ENCODE peak calls at places on chromosome 3, in ten cellular contexts. One of them, this sample, is unnamed. For H3K36me3, the result is how much of the 10 kb centered on the place peaks cover.

GRCh38 chr3:6807967-6808588 is 52.8 kb upstream of the GRM7 start:
- DNase-seq in transverse colon: no peak
- DNase-seq in stomach: no peak
- DNase-seq in CD8-positive, alpha-beta T cell: no peak
- DNase-seq in left ventricle myocardium inferior: no peak
- DNase-seq in cardiac muscle cell: no peak
- DNase-seq in heart left ventricle: no peak
- DNase-seq in BJ: no peak
- DNase-seq in HepG2: no peak
- DNase-seq in H1: no peak
- DNase-seq in this sample: no peak

GRCh38 chr3:188533612-188534357 is 379.8 kb downstream of the LPP start:
- DNase-seq in transverse colon: no peak
- DNase-seq in stomach: no peak
- DNase-seq in CD8-positive, alpha-beta T cell: no peak
- DNase-seq in left ventricle myocardium inferior: no peak
- DNase-seq in cardiac muscle cell: no peak
- DNase-seq in heart left ventricle: no peak
- DNase-seq in BJ: no peak
- DNase-seq in HepG2: no peak
- DNase-seq in H1: no peak
- DNase-seq in this sample: no peak

GRCh38 chr3:53495518-53496501 is 1.4 kb downstream of the CACNA1D start:
- DNase-seq in transverse colon: peak
- DNase-seq in stomach: peak
- DNase-seq in CD8-positive, alpha-beta T cell: no peak
- DNase-seq in left ventricle myocardium inferior: no peak
- DNase-seq in cardiac muscle cell: no peak
- DNase-seq in heart left ventricle: no peak
- DNase-seq in BJ: no peak
- DNase-seq in HepG2: no peak
- DNase-seq in H1: no peak
- DNase-seq in this sample: peak

GRCh38 chr3:24773798-24774197 is 279.1 kb upstream of the THRB start:
- DNase-seq in transverse colon: peak
- DNase-seq in stomach: peak
- DNase-seq in CD8-positive, alpha-beta T cell: no peak
- DNase-seq in left ventricle myocardium inferior: peak
- DNase-seq in cardiac muscle cell: peak
- DNase-seq in heart left ventricle: peak
- DNase-seq in BJ: peak
- DNase-seq in HepG2: peak
- DNase-seq in H1: peak
- DNase-seq in this sample: peak

GRCh38 chr3:141648055-141648910 is 89.8 kb upstream of the RNF7 start:
- DNase-seq in transverse colon: no peak
- DNase-seq in stomach: no peak
- DNase-seq in CD8-positive, alpha-beta T cell: peak
- DNase-seq in left ventricle myocardium inferior: no peak
- DNase-seq in cardiac muscle cell: no peak
- DNase-seq in heart left ventricle: no peak
- DNase-seq in BJ: no peak
- DNase-seq in HepG2: peak
- DNase-seq in H1: no peak
- DNase-seq in this sample: no peak

GRCh38 chr3:63920001-63920400 is 7.8 kb upstream of the SCAANT1 start:
- DNase-seq in transverse colon: no peak
- DNase-seq in stomach: no peak
- DNase-seq in CD8-positive, alpha-beta T cell: no peak
- DNase-seq in left ventricle myocardium inferior: no peak
- DNase-seq in cardiac muscle cell: no peak
- DNase-seq in heart left ventricle: no peak
- DNase-seq in BJ: no peak
- DNase-seq in HepG2: no peak
- DNase-seq in H1: no peak
- DNase-seq in this sample: no peak

GRCh38 chr3:150737874-150738679 is 24.9 kb downstream of the SIAH2 start:
- DNase-seq in transverse colon: no peak
- DNase-seq in stomach: peak
- DNase-seq in CD8-positive, alpha-beta T cell: no peak
- DNase-seq in left ventricle myocardium inferior: no peak
- DNase-seq in cardiac muscle cell: peak
- DNase-seq in heart left ventricle: no peak
- DNase-seq in BJ: no peak
- DNase-seq in HepG2: peak
- DNase-seq in H1: no peak
- DNase-seq in this sample: no peak

GRCh38 chr3:119245778-119246177 is 5.1 kb upstream of the B4GALT4 start:
- DNase-seq in transverse colon: no peak
- DNase-seq in stomach: peak
- DNase-seq in CD8-positive, alpha-beta T cell: no peak
- DNase-seq in left ventricle myocardium inferior: peak
- DNase-seq in cardiac muscle cell: peak
- DNase-seq in heart left ventricle: peak
- DNase-seq in BJ: no peak
- DNase-seq in HepG2: no peak
- DNase-seq in H1: no peak
- DNase-seq in this sample: no peak

GRCh38 chr3:178386880-178387279 is 149.4 kb upstream of the KCNMB2 start:
- DNase-seq in transverse colon: no peak
- DNase-seq in stomach: no peak
- DNase-seq in CD8-positive, alpha-beta T cell: no peak
- DNase-seq in left ventricle myocardium inferior: no peak
- DNase-seq in cardiac muscle cell: no peak
- DNase-seq in heart left ventricle: no peak
- DNase-seq in BJ: no peak
- DNase-seq in HepG2: peak
- DNase-seq in H1: no peak
- DNase-seq in this sample: no peak

GRCh38 chr3:178382388-178383061 is 153.7 kb upstream of the KCNMB2 start:
- DNase-seq in transverse colon: no peak
- DNase-seq in stomach: no peak
- DNase-seq in CD8-positive, alpha-beta T cell: no peak
- DNase-seq in left ventricle myocardium inferior: no peak
- DNase-seq in cardiac muscle cell: peak
- DNase-seq in heart left ventricle: no peak
- DNase-seq in BJ: peak
- DNase-seq in HepG2: no peak
- DNase-seq in H1: no peak
- DNase-seq in this sample: no peak

GRCh38 chr3:178386401-178386800 is 149.8 kb upstream of the KCNMB2 start:
- DNase-seq in transverse colon: no peak
- DNase-seq in stomach: no peak
- DNase-seq in CD8-positive, alpha-beta T cell: no peak
- DNase-seq in left ventricle myocardium inferior: no peak
- DNase-seq in cardiac muscle cell: no peak
- DNase-seq in heart left ventricle: no peak
- DNase-seq in BJ: no peak
- DNase-seq in HepG2: no peak
- DNase-seq in H1: no peak
- DNase-seq in this sample: no peak

GRCh38 chr3:178384302-178384939 is 151.8 kb upstream of the KCNMB2 start:
- DNase-seq in transverse colon: no peak
- DNase-seq in stomach: no peak
- DNase-seq in CD8-positive, alpha-beta T cell: no peak
- DNase-seq in left ventricle myocardium inferior: no peak
- DNase-seq in cardiac muscle cell: peak
- DNase-seq in heart left ventricle: no peak
- DNase-seq in BJ: no peak
- DNase-seq in HepG2: no peak
- DNase-seq in H1: no peak
- DNase-seq in this sample: peak

DNA sequence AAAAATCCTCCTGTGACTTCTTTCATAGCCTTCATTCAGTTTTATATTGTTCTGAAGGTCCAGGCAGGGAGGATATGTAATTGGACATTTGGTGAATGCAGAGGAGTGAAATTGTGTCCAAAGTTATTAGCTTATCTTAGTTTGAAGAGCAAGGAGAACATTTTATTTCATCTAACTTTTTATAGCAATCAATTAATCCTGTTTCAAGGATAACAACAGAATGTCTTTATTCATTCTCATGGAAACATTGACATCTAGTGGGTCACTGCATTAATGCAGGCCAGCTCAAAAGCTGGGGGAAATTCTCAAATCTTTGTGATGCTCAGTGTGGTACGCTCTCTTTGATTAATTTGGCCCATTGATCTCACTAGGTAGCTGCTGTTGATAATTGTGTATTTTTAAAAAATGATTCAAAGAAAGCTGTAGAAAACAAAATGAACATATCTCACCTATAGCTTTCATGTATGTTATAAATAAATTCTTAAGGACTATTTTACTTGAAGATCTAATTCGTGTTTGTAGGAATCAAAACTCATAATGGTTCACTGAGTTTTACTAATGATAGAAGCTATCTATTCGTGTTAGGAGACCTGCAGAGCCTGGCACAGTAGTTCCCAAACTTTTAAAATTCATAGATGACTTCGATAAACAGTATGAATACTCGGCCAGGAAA is 150.8 kb upstream of the KCNMB2 start:
- DNase-seq in transverse colon: no peak
- DNase-seq in stomach: no peak
- DNase-seq in CD8-positive, alpha-beta T cell: no peak
- DNase-seq in left ventricle myocardium inferior: no peak
- DNase-seq in cardiac muscle cell: peak
- DNase-seq in heart left ventricle: no peak
- DNase-seq in BJ: no peak
- DNase-seq in HepG2: peak
- DNase-seq in H1: peak
- DNase-seq in this sample: peak
- H3K36me3 ChIP-seq in transverse colon: under half
- H3K36me3 ChIP-seq in stomach: under half
- H3K36me3 ChIP-seq in CD8-positive, alpha-beta T cell: under half
- H3K36me3 ChIP-seq in left ventricle myocardium inferior: under half
- H3K36me3 ChIP-seq in cardiac muscle cell: under half
- H3K36me3 ChIP-seq in heart left ventricle: under half
- H3K36me3 ChIP-seq in BJ: under half
- H3K36me3 ChIP-seq in HepG2: under half
- H3K36me3 ChIP-seq in H1: under half
- H3K36me3 ChIP-seq in this sample: under half

GRCh38 chr3:108554913-108555571 is 34.2 kb downstream of the CIP2A start:
- DNase-seq in transverse colon: no peak
- DNase-seq in stomach: no peak
- DNase-seq in CD8-positive, alpha-beta T cell: no peak
- DNase-seq in left ventricle myocardium inferior: no peak
- DNase-seq in cardiac muscle cell: no peak
- DNase-seq in heart left ventricle: no peak
- DNase-seq in BJ: no peak
- DNase-seq in HepG2: no peak
- DNase-seq in H1: no peak
- DNase-seq in this sample: no peak

GRCh38 chr3:108548886-108549285 is 38.5 kb upstream of the MYH15 start:
- DNase-seq in transverse colon: no peak
- DNase-seq in stomach: no peak
- DNase-seq in CD8-positive, alpha-beta T cell: no peak
- DNase-seq in left ventricle myocardium inferior: no peak
- DNase-seq in cardiac muscle cell: no peak
- DNase-seq in heart left ventricle: no peak
- DNase-seq in BJ: no peak
- DNase-seq in HepG2: no peak
- DNase-seq in H1: no peak
- DNase-seq in this sample: no peak

GRCh38 chr3:108555966-108556581 is 33.2 kb downstream of the CIP2A start:
- DNase-seq in transverse colon: no peak
- DNase-seq in stomach: no peak
- DNase-seq in CD8-positive, alpha-beta T cell: no peak
- DNase-seq in left ventricle myocardium inferior: no peak
- DNase-seq in cardiac muscle cell: no peak
- DNase-seq in heart left ventricle: no peak
- DNase-seq in BJ: no peak
- DNase-seq in HepG2: no peak
- DNase-seq in H1: no peak
- DNase-seq in this sample: no peak

GRCh38 chr3:108554233-108554632 is 35.0 kb downstream of the CIP2A start:
- DNase-seq in transverse colon: no peak
- DNase-seq in stomach: no peak
- DNase-seq in CD8-positive, alpha-beta T cell: no peak
- DNase-seq in left ventricle myocardium inferior: no peak
- DNase-seq in cardiac muscle cell: no peak
- DNase-seq in heart left ventricle: no peak
- DNase-seq in BJ: no peak
- DNase-seq in HepG2: no peak
- DNase-seq in H1: no peak
- DNase-seq in this sample: no peak

DNA sequence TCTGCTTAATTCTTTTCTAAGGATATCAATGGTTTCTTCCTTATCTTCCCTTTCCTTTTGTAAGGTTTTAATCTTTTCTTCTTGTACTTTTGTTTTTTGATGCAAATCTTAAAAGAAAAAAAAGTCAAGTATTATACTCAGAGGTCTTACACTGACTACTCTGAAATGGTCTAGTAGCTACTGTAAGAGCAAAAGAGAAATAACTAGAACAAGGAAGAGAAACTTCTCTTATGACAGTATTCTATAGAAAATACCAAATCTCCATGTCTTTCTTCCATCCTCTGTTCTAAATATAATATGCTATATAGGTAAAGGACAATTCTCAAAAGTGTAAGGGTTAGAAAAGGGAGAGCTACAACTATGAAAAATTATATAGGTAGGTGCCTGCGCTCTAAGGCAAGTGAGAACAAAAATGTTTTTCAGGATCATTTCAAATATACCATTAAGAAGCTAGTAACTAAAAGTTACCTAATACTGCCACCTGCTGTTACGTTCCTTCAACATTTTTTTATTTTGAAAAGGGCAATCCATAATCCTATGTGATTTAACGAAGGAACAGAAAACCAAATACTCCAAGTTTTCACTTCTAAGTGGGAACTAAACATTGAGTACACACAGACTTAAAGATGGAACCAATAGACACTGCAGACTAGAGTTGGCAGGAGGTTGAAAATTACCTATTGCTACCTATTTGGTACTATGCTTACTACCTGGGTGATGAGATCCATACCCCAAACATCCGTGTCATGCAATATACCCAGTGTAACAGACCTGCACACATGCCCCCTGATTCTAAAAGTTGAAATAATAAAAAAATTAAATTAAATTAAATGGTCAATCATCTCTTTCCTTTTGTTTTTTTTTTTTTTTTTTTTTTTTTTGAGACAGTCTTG is 36.7 kb downstream of the CIP2A start:
- DNase-seq in transverse colon: no peak
- DNase-seq in stomach: no peak
- DNase-seq in CD8-positive, alpha-beta T cell: no peak
- DNase-seq in left ventricle myocardium inferior: no peak
- DNase-seq in cardiac muscle cell: peak
- DNase-seq in heart left ventricle: no peak
- DNase-seq in BJ: no peak
- DNase-seq in HepG2: peak
- DNase-seq in H1: no peak
- DNase-seq in this sample: no peak
- TF ChIP-seq CTCF in transverse colon: peak
- TF ChIP-seq CTCF in stomach: peak
- TF ChIP-seq CTCF in CD8-positive, alpha-beta T cell: peak
- TF ChIP-seq CTCF in left ventricle myocardium inferior: peak
- TF ChIP-seq CTCF in cardiac muscle cell: peak
- TF ChIP-seq CTCF in heart left ventricle: peak
- TF ChIP-seq CTCF in BJ: peak
- TF ChIP-seq CTCF in HepG2: peak
- TF ChIP-seq CTCF in H1: no peak
- TF ChIP-seq CTCF in this sample: peak

GRCh38 chr3:172387728-172388127 is 60.5 kb downstream of the GHSR start:
- DNase-seq in transverse colon: no peak
- DNase-seq in stomach: no peak
- DNase-seq in CD8-positive, alpha-beta T cell: no peak
- DNase-seq in left ventricle myocardium inferior: no peak
- DNase-seq in cardiac muscle cell: no peak
- DNase-seq in heart left ventricle: no peak
- DNase-seq in BJ: no peak
- DNase-seq in HepG2: no peak
- DNase-seq in H1: no peak
- DNase-seq in this sample: no peak
- H3K36me3 ChIP-seq in transverse colon: under half
- H3K36me3 ChIP-seq in stomach: under half
- H3K36me3 ChIP-seq in CD8-positive, alpha-beta T cell: under half
- H3K36me3 ChIP-seq in left ventricle myocardium inferior: under half
- H3K36me3 ChIP-seq in cardiac muscle cell: under half
- H3K36me3 ChIP-seq in heart left ventricle: under half
- H3K36me3 ChIP-seq in BJ: under half
- H3K36me3 ChIP-seq in HepG2: half or more
- H3K36me3 ChIP-seq in H1: under half
- H3K36me3 ChIP-seq in this sample: under half

GRCh38 chr3:191330309-191330712 is at the start of gene UTS2B:
- DNase-seq in transverse colon: no peak
- DNase-seq in stomach: no peak
- DNase-seq in CD8-positive, alpha-beta T cell: no peak
- DNase-seq in left ventricle myocardium inferior: no peak
- DNase-seq in cardiac muscle cell: peak
- DNase-seq in heart left ventricle: no peak
- DNase-seq in BJ: no peak
- DNase-seq in HepG2: peak
- DNase-seq in H1: no peak
- DNase-seq in this sample: no peak

GRCh38 chr3:191328383-191328962 is 721 bp upstream of the CCDC50 start:
- DNase-seq in transverse colon: no peak
- DNase-seq in stomach: no peak
- DNase-seq in CD8-positive, alpha-beta T cell: no peak
- DNase-seq in left ventricle myocardium inferior: no peak
- DNase-seq in cardiac muscle cell: no peak
- DNase-seq in heart left ventricle: no peak
- DNase-seq in BJ: no peak
- DNase-seq in HepG2: no peak
- DNase-seq in H1: no peak
- DNase-seq in this sample: no peak

GRCh38 chr3:191329654-191330308 is 545 bp downstream of the UTS2B start:
- DNase-seq in transverse colon: peak
- DNase-seq in stomach: peak
- DNase-seq in CD8-positive, alpha-beta T cell: no peak
- DNase-seq in left ventricle myocardium inferior: peak
- DNase-seq in cardiac muscle cell: peak
- DNase-seq in heart left ventricle: peak
- DNase-seq in BJ: no peak
- DNase-seq in HepG2: peak
- DNase-seq in H1: no peak
- DNase-seq in this sample: peak

GRCh38 chr3:191327526-191327925 is 1.7 kb upstream of the CCDC50 start:
- DNase-seq in transverse colon: no peak
- DNase-seq in stomach: no peak
- DNase-seq in CD8-positive, alpha-beta T cell: no peak
- DNase-seq in left ventricle myocardium inferior: no peak
- DNase-seq in cardiac muscle cell: no peak
- DNase-seq in heart left ventricle: no peak
- DNase-seq in BJ: no peak
- DNase-seq in HepG2: no peak
- DNase-seq in H1: no peak
- DNase-seq in this sample: no peak

GRCh38 chr3:191328963-191329653 is at the start of gene CCDC50:
- DNase-seq in transverse colon: peak
- DNase-seq in stomach: peak
- DNase-seq in CD8-positive, alpha-beta T cell: peak
- DNase-seq in left ventricle myocardium inferior: peak
- DNase-seq in cardiac muscle cell: peak
- DNase-seq in heart left ventricle: peak
- DNase-seq in BJ: no peak
- DNase-seq in HepG2: peak
- DNase-seq in H1: no peak
- DNase-seq in this sample: peak
- TF ChIP-seq CTCF in transverse colon: no peak
- TF ChIP-seq CTCF in stomach: no peak
- TF ChIP-seq CTCF in CD8-positive, alpha-beta T cell: no peak
- TF ChIP-seq CTCF in left ventricle myocardium inferior: peak
- TF ChIP-seq CTCF in cardiac muscle cell: no peak
- TF ChIP-seq CTCF in heart left ventricle: no peak
- TF ChIP-seq CTCF in BJ: no peak
- TF ChIP-seq CTCF in HepG2: peak
- TF ChIP-seq CTCF in H1: no peak
- TF ChIP-seq CTCF in this sample: no peak

This sample was measured in WERI-Rb-1.